ENCODE peak calls at places on chromosomes 6 and 20, in seven cellular contexts. R is AG20443; Z is iris pigment epithelial cell; O is brain microvascular endothelial cell; Q is stimulated activated naive CD8-positive, alpha-beta T cell treated with anti-CD3 and anti-CD28 coated beads, Interleukin-15, Interleukin-2, amounts not matched to agents 100 U/mL and 50 U/mL, for 24 hours; A is activated B cell treated with CpG ODN at 0.5 μM for 24 hours; P is activated CD4-positive, alpha-beta T cell treated with anti-CD3 and anti-CD28 coated beads for 48 hours. B is an unnamed sample.

GRCh38 chr6:24506814-24507520 is 12.2 kb downstream of the ALDH5A1 start:
- DNase-seq in R (no peak), Z (no peak), O (no peak), Q (no peak), A (no peak), P (no peak), B (no peak)

GRCh38 chr6:108750801-108751200 is 97.4 kb upstream of the ARMC2 start:
- DNase-seq in R (peak), Z (no peak), O (no peak), Q (no peak), A (no peak), P (no peak), B (no peak)

GRCh38 chr6:81376745-81377144 is 375.7 kb downstream of the TENT5A start:
- DNase-seq in R (no peak), Z (no peak), O (no peak), Q (no peak), A (no peak), P (no peak), B (no peak)

GRCh38 chr6:11650297-11650696 is 112.7 kb downstream of the TMEM170B start:
- DNase-seq in R (peak), Z (peak), O (peak), Q (no peak), A (no peak), P (no peak), B (no peak)

GRCh38 chr20:51934301-51935002 is 132.1 kb upstream of the SALL4 start:
- DNase-seq in R (no peak), Z (peak), O (no peak), Q (no peak), A (no peak), P (no peak), B (no peak)

GRCh38 chr6:50791900-50792508 is 26.7 kb upstream of the TFAP2B start:
- DNase-seq in R (peak), Z (peak), O (peak), Q (no peak), A (no peak), P (no peak), B (peak)

GRCh38 chr20:36334281-36335075 is 28.3 kb downstream of the DLGAP4 start:
- DNase-seq in R (no peak), Z (no peak), O (no peak), Q (no peak), A (no peak), P (no peak), B (no peak)

GRCh38 chr20:19211661-19212523 is 550 bp upstream of the SLC24A3 start:
- DNase-seq in R (peak), Z (peak), O (no peak), Q (no peak), A (no peak), P (no peak), B (peak)

GRCh38 chr6:15892369-15892768 is 229.5 kb upstream of the DTNBP1 start:
- DNase-seq in R (no peak), Z (peak), O (no peak), Q (no peak), A (no peak), P (no peak), B (no peak)

GRCh38 chr20:50120935-50121693 is 8.2 kb upstream of the UBE2V1 start:
- DNase-seq in R (peak), Z (peak), O (no peak), Q (peak), A (peak), P (peak), B (peak)

GRCh38 chr6:62162858-62163257 is 123.2 kb downstream of the KHDRBS2 start:
- DNase-seq in R (no peak), Z (no peak), O (no peak), Q (no peak), A (no peak), P (no peak), B (no peak)

GRCh38 chr20:625360-625932 is 15.3 kb upstream of the TCF15 start:
- DNase-seq in R (no peak), Z (no peak), O (no peak), Q (no peak), A (no peak), P (no peak), B (no peak)

GRCh38 chr20:5662769-5663168 is 87.4 kb upstream of the SHLD1 start:
- DNase-seq in R (no peak), Z (no peak), O (no peak), Q (no peak), A (no peak), P (no peak), B (no peak)

GRCh38 chr6:44489912-44490604 is 102.6 kb downstream of the CDC5L start:
- DNase-seq in R (peak), Z (peak), O (peak), Q (no peak), A (no peak), P (no peak), B (no peak)

GRCh38 chr20:60062431-60063336 is 104.5 kb downstream of the CDH26 start:
- DNase-seq in R (peak), Z (peak), O (peak), Q (no peak), A (no peak), P (no peak), B (no peak)

GRCh38 chr20:34512955-34513419 is 3.2 kb upstream of the DYNLRB1 start:
- DNase-seq in R (no peak), Z (no peak), O (no peak), Q (no peak), A (no peak), P (no peak), B (peak)

GRCh38 chr20:9458075-9458818 is 56.1 kb upstream of the LAMP5 start:
- DNase-seq in R (peak), Z (peak), O (peak), Q (no peak), A (no peak), P (no peak), B (peak)

GRCh38 chr6:71194730-71195129 is 93.9 kb upstream of the OGFRL1 start:
- DNase-seq in R (peak), Z (peak), O (peak), Q (no peak), A (no peak), P (no peak), B (no peak)

GRCh38 chr20:17614176-17614811 is 44.4 kb downstream of the DSTN start:
- DNase-seq in R (peak), Z (peak), O (no peak), Q (no peak), A (no peak), P (no peak), B (no peak)